ENCODE peak calls at places on chromosomes 7 and 10, in eight cellular contexts. J is mucosa of descending colon, L is colonic mucosa, N is HFF-Myc, M is body of pancreas, F is AG10803, K is dorsolateral prefrontal cortex, P is fibroblast of lung. C is an unnamed sample.

GRCh38 chr7:139735466-139735865 is 42.3 kb downstream of the HIPK2 start:
- DNase-seq in L (no peak), K (no peak), M (no peak), J (no peak), P (no peak), F (no peak), N (no peak), C (no peak)

GRCh38 chr10:128766915-128767314 is 640.7 kb upstream of the MKI67 start:
- DNase-seq in L (peak; percentile 1), K (no peak), F (no peak), J (no peak), M (no peak), N (no peak), P (no peak), C (no peak)

GRCh38 chr10:50248057-50248456 is 3.3 kb downstream of the ASAH2 start:
- DNase-seq in K (no peak), M (no peak), P (no peak), L (no peak), N (no peak), F (no peak), J (no peak), C (no peak)

GRCh38 chr7:97018126-97018601 is 6.5 kb downstream of the DLX5 start:
- DNase-seq in K (no peak), M (no peak), L (no peak), N (no peak), J (no peak), F (no peak), P (no peak), C (no peak)

GRCh38 chr7:18393465-18394118 is 102.0 kb upstream of the HDAC9 start:
- DNase-seq in J (no peak), P (no peak), K (no peak), M (no peak), L (no peak), F (peak; percentile 22), N (no peak), C (no peak)

GRCh38 chr7:152366662-152367061 is 69.1 kb downstream of the KMT2C start:
- DNase-seq in F (no peak), N (no peak), P (no peak), J (peak; percentile 68), K (no peak), M (no peak), L (peak; percentile 53), C (no peak)

GRCh38 chr7:27165089-27165654 is at the start of gene HOXA9:
- DNase-seq in K (no peak), J (peak; percentile 88), L (peak; percentile 90), F (peak; percentile 97), P (peak; percentile 75), N (no peak), M (no peak), C (no peak)

GRCh38 chr7:38318803-38319416 is 45.5 kb upstream of the TARP start:
- DNase-seq in N (peak; percentile 67), M (no peak), L (no peak), J (no peak), K (no peak), P (peak; percentile 73), F (peak; percentile 82), C (peak; percentile 83)

GRCh38 chr7:82726038-82726800 is 282.6 kb upstream of the CACNA2D1 start:
- DNase-seq in F (peak; percentile 14), M (no peak), L (no peak), P (peak; percentile 17), K (no peak), N (no peak), J (no peak), C (no peak)

GRCh38 chr7:94971051-94971867 is 63.9 kb downstream of the PPP1R9A start:
- DNase-seq in J (no peak), K (no peak), P (no peak), N (no peak), F (peak; percentile 39), M (no peak), L (no peak), C (no peak)

GRCh38 chr10:110013615-110014293 is 6.0 kb downstream of the ADD3 start:
- DNase-seq in L (no peak), J (no peak), P (no peak), N (no peak), F (no peak), K (no peak), M (no peak), C (peak; percentile 59)

GRCh38 chr10:76082232-76082631 is 650.8 kb downstream of the LRMDA start:
- DNase-seq in K (no peak), P (no peak), N (no peak), M (no peak), F (no peak), J (no peak), L (no peak), C (no peak)

GRCh38 chr10:86230538-86231180 is 135.9 kb downstream of the GRID1 start:
- DNase-seq in M (no peak), K (no peak), P (no peak), J (peak; percentile 24), L (no peak), N (no peak), F (no peak), C (no peak)

GRCh38 chr7:690478-691360 is 35.8 kb upstream of the DNAAF5 start:
- DNase-seq in M (no peak), K (peak; percentile 28), N (no peak), J (peak; percentile 31), L (no peak), F (no peak), P (no peak), C (no peak)

GRCh38 chr7:133275441-133276105 is 22.7 kb downstream of the EXOC4 start:
- DNase-seq in N (no peak), K (no peak), F (peak; percentile 27), M (no peak), L (no peak), P (peak; percentile 38), J (no peak), C (peak; percentile 5)

GRCh38 chr7:152336754-152337368 is 98.9 kb downstream of the KMT2C start:
- DNase-seq in K (no peak), N (peak; percentile 24), J (no peak), P (peak; percentile 61), L (peak; percentile 49), M (peak; percentile 19), F (peak; percentile 56), C (peak; percentile 67)

GRCh38 chr7:17041324-17041723 is 159.5 kb upstream of the AGR3 start:
- DNase-seq in L (no peak), K (no peak), P (peak; percentile 90), F (peak; percentile 89), N (peak; percentile 75), M (no peak), J (no peak), C (peak; percentile 97)

DNA sequence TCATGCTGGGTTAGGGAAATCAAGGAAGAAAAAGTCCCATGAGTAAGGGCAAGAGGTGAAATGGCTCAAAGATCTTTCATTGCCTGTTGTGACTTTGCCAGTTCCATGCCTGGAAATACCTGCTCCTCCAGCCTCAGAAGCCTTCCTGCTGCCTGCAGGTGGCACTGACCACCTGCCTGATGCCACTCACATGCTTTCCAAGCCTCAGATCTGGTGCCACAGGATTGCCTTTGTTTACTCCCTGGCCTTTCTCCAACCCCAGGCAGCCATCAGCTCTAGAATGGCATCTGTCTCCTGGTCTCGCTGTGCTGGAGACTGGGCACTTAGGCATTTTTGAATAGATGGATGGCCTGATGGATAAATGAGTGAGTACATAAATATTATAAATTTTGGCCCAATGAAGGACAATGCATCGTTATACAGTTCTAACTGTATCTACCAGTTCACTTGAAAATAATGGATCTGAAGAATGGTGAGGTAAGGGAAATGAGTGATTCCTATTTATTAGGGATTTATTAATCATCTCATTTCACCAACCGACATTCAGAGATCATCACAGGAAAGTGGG is 657.2 kb downstream of the INHBA start:
- DNase-seq in J (no peak), F (no peak), P (no peak), K (no peak), L (peak; percentile 46), N (no peak), M (peak; percentile 49), C (no peak)
- TF ChIP-seq CTCF in J (no peak), F (no peak), P (no peak), K (no peak), L (no peak), N (no peak), M (peak; percentile 6), C (no peak)

GRCh38 chr10:53572799-53573198 is 800.2 kb upstream of the MBL2 start:
- DNase-seq in L (no peak), J (no peak), F (no peak), P (no peak), K (no peak), N (no peak), M (no peak), C (no peak)
- H3K4me3 ChIP-seq in L (no peak overlapping the region), J (no peak overlapping the region), F (no peak overlapping the region), P (no peak overlapping the region), K (no peak overlapping the region), N (no peak overlapping the region), M (no peak overlapping the region), C (no peak overlapping the region)

DNA sequence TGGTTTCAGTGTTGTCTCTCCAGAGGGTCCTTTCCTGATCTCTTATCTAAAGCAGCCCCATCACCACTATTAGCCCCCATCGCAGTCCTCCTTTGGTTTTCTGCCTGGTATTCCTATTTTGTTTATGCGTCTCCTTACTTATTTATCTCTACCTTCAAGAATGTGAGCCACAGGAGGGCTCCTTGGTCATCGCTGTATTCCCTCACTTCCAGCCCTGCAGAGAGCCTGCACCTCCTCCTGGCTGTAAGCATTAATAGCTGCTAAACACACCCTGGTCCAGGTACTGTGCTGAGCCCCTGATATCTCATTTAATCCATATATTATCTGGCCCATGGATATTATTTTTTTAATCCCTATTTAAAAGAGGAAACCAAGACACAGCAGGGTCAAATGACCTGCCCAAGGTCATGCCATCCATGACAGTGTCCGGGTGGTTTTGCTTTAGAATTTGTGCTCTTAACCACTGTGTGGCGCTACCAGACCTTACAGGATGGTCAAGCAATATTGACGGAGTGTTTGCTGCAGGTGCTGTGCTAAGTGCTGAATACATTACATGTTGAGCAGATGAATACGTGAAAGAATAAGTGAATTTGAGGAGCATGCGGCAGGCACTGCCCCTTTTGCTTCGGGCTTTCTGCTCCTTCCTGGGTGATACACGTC is 227.2 kb downstream of the ADAM12 start:
- DNase-seq in F (no peak), K (no peak), P (peak; percentile 58), M (no peak), N (no peak), L (no peak), J (no peak), C (peak; percentile 58)
- TF ChIP-seq CTCF in F (peak; percentile 16), K (no peak), P (peak; percentile 42), M (no peak), N (peak; percentile 27), L (no peak), J (no peak), C (peak; percentile 24)

GRCh38 chr10:119388849-119389345 is 153.6 kb downstream of the RGS10 start:
- DNase-seq in M (no peak), N (no peak), K (no peak), L (no peak), J (no peak), P (no peak), F (no peak), C (no peak)

GRCh38 chr10:119393421-119393820 is 149.1 kb downstream of the RGS10 start:
- DNase-seq in F (no peak), K (no peak), M (no peak), P (no peak), J (peak; percentile 36), L (no peak), N (no peak), C (no peak)

GRCh38 chr10:119393845-119394244 is 148.7 kb downstream of the RGS10 start:
- DNase-seq in N (no peak), L (no peak), P (no peak), J (peak; percentile 14), F (no peak), K (no peak), M (no peak), C (no peak)

GRCh38 chr10:119393019-119393418 is 149.5 kb downstream of the RGS10 start:
- DNase-seq in P (no peak), J (peak; percentile 34), F (no peak), N (no peak), L (no peak), M (no peak), K (no peak), C (no peak)

GRCh38 chr10:119391430-119392313 is 150.8 kb downstream of the RGS10 start:
- DNase-seq in N (no peak), F (peak; percentile 82), P (peak; percentile 56), L (no peak), K (no peak), M (no peak), J (peak; percentile 42), C (peak; percentile 66)
- H3K4me3 ChIP-seq in N (no peak overlapping the region), F (no peak overlapping the region), P (no peak overlapping the region), L (no peak overlapping the region), K (no peak overlapping the region), M (no peak overlapping the region), J (no peak overlapping the region), C (no peak overlapping the region)

C was measured in cardiac fibroblast.